ENCODE peak calls at places on chromosomes 13 and 19, in ten cellular contexts. B is anterior cingulate cortex, F is kidney, Y is NCI-H1105, D is T-cell, O is esophagus muscularis mucosa, I is NCI-H1417, V is GM13976, T is left kidney, G is smooth muscle cell of the brain vasculature. S is an unnamed sample.

GRCh38 chr13:76707360-76707759 is 178.8 kb downstream of the KCTD12 start:
- DNase-seq in B (no peak), F (no peak), Y (no peak), D (no peak), O (no peak), I (no peak), V (no peak), T (no peak), G (no peak), S (no peak)

GRCh38 chr19:48510421-48511268 is 990 bp downstream of the LMTK3 start:
- DNase-seq in B (no peak), F (peak; percentile 89), Y (peak; percentile 38), D (peak; percentile 76), O (no peak), I (peak; percentile 76), V (peak; percentile 81), T (peak; percentile 77), G (no peak), S (peak; percentile 44)

GRCh38 chr13:27857271-27857670 is 62.5 kb upstream of the PDX1 start:
- DNase-seq in B (no peak), F (no peak), Y (peak; percentile 37), D (no peak), O (peak; percentile 26), I (peak; percentile 6), V (no peak), T (no peak), G (no peak), S (no peak)

GRCh38 chr13:104460553-104460952 is 1394.3 kb upstream of the SLC10A2 start:
- DNase-seq in B (no peak), F (no peak), Y (no peak), D (no peak), O (no peak), I (no peak), V (no peak), T (no peak), G (no peak), S (no peak)

GRCh38 chr19:39111593-39112199 is 13.9 kb upstream of the PAK4 start:
- DNase-seq in B (no peak), F (no peak), Y (no peak), D (no peak), O (no peak), I (no peak), V (no peak), T (no peak), G (no peak), S (peak; percentile 79)

GRCh38 chr13:27600712-27601111 is 19.6 kb downstream of the LNX2 start:
- DNase-seq in B (no peak), F (no peak), Y (no peak), D (no peak), O (no peak), I (no peak), V (no peak), T (no peak), G (no peak), S (no peak)

GRCh38 chr13:36512771-36513170 is 80.5 kb downstream of the CCNA1 start:
- DNase-seq in B (no peak), F (no peak), Y (no peak), D (no peak), O (no peak), I (no peak), V (no peak), T (no peak), G (no peak), S (no peak)

GRCh38 chr19:47035127-47035494 is 13.3 kb downstream of the TMEM160 start:
- DNase-seq in B (no peak), F (no peak), Y (peak; percentile 27), D (no peak), O (no peak), I (peak; percentile 32), V (no peak), T (peak; percentile 86), G (no peak), S (peak; percentile 24)

GRCh38 chr19:16161848-16162247 is 11.5 kb downstream of the CIB3 start:
- DNase-seq in B (no peak), F (no peak), Y (no peak), D (no peak), O (no peak), I (no peak), V (no peak), T (no peak), G (peak; percentile 41), S (no peak)

GRCh38 chr13:20714161-20714560 is 10.7 kb downstream of the IL17D start:
- DNase-seq in B (no peak), F (no peak), Y (no peak), D (no peak), O (no peak), I (no peak), V (no peak), T (no peak), G (no peak), S (no peak)

GRCh38 chr19:32692727-32693061 is 1.1 kb downstream of the NUDT19 start:
- DNase-seq in B (no peak), F (no peak), Y (no peak), D (no peak), O (no peak), I (peak; percentile 26), V (no peak), T (no peak), G (no peak), S (peak; percentile 65)

GRCh38 chr13:104954210-104954609 is 1581.3 kb downstream of the EFNB2 start:
- DNase-seq in B (no peak), F (no peak), Y (no peak), D (no peak), O (no peak), I (no peak), V (no peak), T (no peak), G (no peak), S (no peak)

GRCh38 chr13:50678464-50679162 is 164.9 kb downstream of the DLEU7 start:
- DNase-seq in B (no peak), F (no peak), Y (no peak), D (no peak), O (peak; percentile 64), I (no peak), V (no peak), T (no peak), G (no peak), S (no peak)

GRCh38 chr19:13051581-13052165 is 51.0 kb downstream of the LYL1 start:
- DNase-seq in B (no peak), F (peak; percentile 91), Y (peak; percentile 82), D (no peak), O (no peak), I (peak; percentile 79), V (no peak), T (peak; percentile 96), G (no peak), S (peak; percentile 55)

GRCh38 chr19:12770922-12771321 is 4.4 kb downstream of the HOOK2 start:
- DNase-seq in B (no peak), F (no peak), Y (no peak), D (no peak), O (no peak), I (no peak), V (no peak), T (no peak), G (no peak), S (no peak)

GRCh38 chr13:110338441-110339101 is 31.5 kb downstream of the COL4A2 start:
- DNase-seq in B (peak; percentile 7), F (no peak), Y (no peak), D (no peak), O (no peak), I (no peak), V (no peak), T (peak; percentile 52), G (peak; percentile 85), S (no peak)

GRCh38 chr19:44747739-44748425 is 626 bp upstream of the BCL3 start:
- DNase-seq in B (no peak), F (peak; percentile 93), Y (no peak), D (peak; percentile 14), O (no peak), I (no peak), V (no peak), T (peak; percentile 54), G (no peak), S (no peak)

GRCh38 chr13:113887700-113888201 is 23.9 kb upstream of the GAS6 start:
- DNase-seq in B (no peak), F (no peak), Y (no peak), D (no peak), O (peak; percentile 87), I (no peak), V (no peak), T (no peak), G (no peak), S (no peak)

GRCh38 chr13:76879211-76879875 is 6.9 kb downstream of the KCTD12 start:
- DNase-seq in B (no peak), F (peak; percentile 81), Y (no peak), D (peak; percentile 42), O (no peak), I (no peak), V (peak; percentile 56), T (peak; percentile 8), G (no peak), S (no peak)

GRCh38 chr19:18173572-18174294 is at the start of gene IFI30:
- DNase-seq in B (no peak), F (peak; percentile 95), Y (peak; percentile 91), D (peak; percentile 44), O (no peak), I (peak; percentile 53), V (peak; percentile 90), T (peak; percentile 81), G (no peak), S (no peak)

GRCh38 chr13:32164622-32165268 is 133.2 kb downstream of the FRY start:
- DNase-seq in B (no peak), F (no peak), Y (peak; percentile 43), D (no peak), O (no peak), I (peak; percentile 66), V (peak; percentile 14), T (peak; percentile 87), G (peak; percentile 21), S (peak; percentile 60)

GRCh38 chr19:19540707-19541515 is 2.8 kb downstream of the CILP2 start:
- DNase-seq in B (no peak), F (peak; percentile 77), Y (no peak), D (peak; percentile 73), O (no peak), I (peak; percentile 19), V (peak; percentile 90), T (peak; percentile 83), G (no peak), S (no peak)

S was measured in NCI-H2227 treated with DMSO at 0.1 percent for 48 hours.